ENCODE peak calls at places on chromosome 12, in eight cellular contexts. One of them, this sample, is unnamed.

GRCh38 chr12:101696477-101697196 is 803 bp upstream of the CHPT1 start:
- DNase-seq in Calu3: no peak
- DNase-seq in heart right ventricle: peak
- DNase-seq in psoas muscle: peak
- DNase-seq in colonic mucosa: peak
- DNase-seq in brain microvascular endothelial cell: no peak
- DNase-seq in neural progenitor cell: no peak
- DNase-seq in endothelial cell: no peak
- DNase-seq in this sample: no peak

GRCh38 chr12:115840159-115840558 is 437.3 kb downstream of the MED13L start:
- DNase-seq in Calu3: no peak
- DNase-seq in heart right ventricle: no peak
- DNase-seq in psoas muscle: no peak
- DNase-seq in colonic mucosa: no peak
- DNase-seq in brain microvascular endothelial cell: no peak
- DNase-seq in neural progenitor cell: no peak
- DNase-seq in endothelial cell: no peak
- DNase-seq in this sample: no peak

GRCh38 chr12:79688376-79689040 is 2.3 kb downstream of the PAWR start:
- DNase-seq in Calu3: no peak
- DNase-seq in heart right ventricle: no peak
- DNase-seq in psoas muscle: no peak
- DNase-seq in colonic mucosa: no peak
- DNase-seq in brain microvascular endothelial cell: no peak
- DNase-seq in neural progenitor cell: no peak
- DNase-seq in endothelial cell: no peak
- DNase-seq in this sample: no peak

GRCh38 chr12:87847147-87847546 is 182.1 kb downstream of the C12orf50 start:
- DNase-seq in Calu3: no peak
- DNase-seq in heart right ventricle: no peak
- DNase-seq in psoas muscle: no peak
- DNase-seq in colonic mucosa: no peak
- DNase-seq in brain microvascular endothelial cell: no peak
- DNase-seq in neural progenitor cell: peak
- DNase-seq in endothelial cell: no peak
- DNase-seq in this sample: no peak

GRCh38 chr12:53197011-53197640 is 9.9 kb downstream of the ITGB7 start:
- DNase-seq in Calu3: no peak
- DNase-seq in heart right ventricle: no peak
- DNase-seq in psoas muscle: no peak
- DNase-seq in colonic mucosa: no peak
- DNase-seq in brain microvascular endothelial cell: no peak
- DNase-seq in neural progenitor cell: no peak
- DNase-seq in endothelial cell: no peak
- DNase-seq in this sample: no peak

GRCh38 chr12:42482820-42483533 is 106.6 kb downstream of the PRICKLE1 start:
- DNase-seq in Calu3: peak
- DNase-seq in heart right ventricle: peak
- DNase-seq in psoas muscle: peak
- DNase-seq in colonic mucosa: peak
- DNase-seq in brain microvascular endothelial cell: peak
- DNase-seq in neural progenitor cell: peak
- DNase-seq in endothelial cell: peak
- DNase-seq in this sample: peak

GRCh38 chr12:14272954-14273910 is 92.2 kb upstream of the ATF7IP start:
- DNase-seq in Calu3: no peak
- DNase-seq in heart right ventricle: no peak
- DNase-seq in psoas muscle: no peak
- DNase-seq in colonic mucosa: no peak
- DNase-seq in brain microvascular endothelial cell: no peak
- DNase-seq in neural progenitor cell: no peak
- DNase-seq in endothelial cell: no peak
- DNase-seq in this sample: no peak

GRCh38 chr12:25496098-25496587 is 56.9 kb downstream of the LMNTD1 start:
- DNase-seq in Calu3: no peak
- DNase-seq in heart right ventricle: no peak
- DNase-seq in psoas muscle: no peak
- DNase-seq in colonic mucosa: no peak
- DNase-seq in brain microvascular endothelial cell: no peak
- DNase-seq in neural progenitor cell: no peak
- DNase-seq in endothelial cell: no peak
- DNase-seq in this sample: no peak

GRCh38 chr12:89566615-89567014 is 40.8 kb upstream of the POC1B start:
- DNase-seq in Calu3: no peak
- DNase-seq in heart right ventricle: no peak
- DNase-seq in psoas muscle: no peak
- DNase-seq in colonic mucosa: no peak
- DNase-seq in brain microvascular endothelial cell: peak
- DNase-seq in neural progenitor cell: no peak
- DNase-seq in endothelial cell: no peak
- DNase-seq in this sample: no peak

GRCh38 chr12:108332791-108333382 is 6.2 kb downstream of the CMKLR1 start:
- DNase-seq in Calu3: no peak
- DNase-seq in heart right ventricle: peak
- DNase-seq in psoas muscle: peak
- DNase-seq in colonic mucosa: peak
- DNase-seq in brain microvascular endothelial cell: peak
- DNase-seq in neural progenitor cell: no peak
- DNase-seq in endothelial cell: no peak
- DNase-seq in this sample: no peak

GRCh38 chr12:12719496-12719895 is 2.3 kb downstream of the CDKN1B start:
- DNase-seq in Calu3: no peak
- DNase-seq in heart right ventricle: no peak
- DNase-seq in psoas muscle: no peak
- DNase-seq in colonic mucosa: no peak
- DNase-seq in brain microvascular endothelial cell: no peak
- DNase-seq in neural progenitor cell: no peak
- DNase-seq in endothelial cell: no peak
- DNase-seq in this sample: no peak
- TF ChIP-seq CTCF in Calu3: no peak
- TF ChIP-seq CTCF in heart right ventricle: no peak
- TF ChIP-seq CTCF in psoas muscle: no peak
- TF ChIP-seq CTCF in colonic mucosa: no peak
- TF ChIP-seq CTCF in brain microvascular endothelial cell: no peak
- TF ChIP-seq CTCF in neural progenitor cell: no peak
- TF ChIP-seq CTCF in endothelial cell: no peak
- TF ChIP-seq CTCF in this sample: no peak

GRCh38 chr12:28963554-28963953 is 185.5 kb upstream of the FAR2 start:
- DNase-seq in Calu3: no peak
- DNase-seq in heart right ventricle: no peak
- DNase-seq in psoas muscle: no peak
- DNase-seq in colonic mucosa: no peak
- DNase-seq in brain microvascular endothelial cell: no peak
- DNase-seq in neural progenitor cell: peak
- DNase-seq in endothelial cell: no peak
- DNase-seq in this sample: no peak
- TF ChIP-seq CTCF in Calu3: no peak
- TF ChIP-seq CTCF in heart right ventricle: no peak
- TF ChIP-seq CTCF in psoas muscle: no peak
- TF ChIP-seq CTCF in colonic mucosa: no peak
- TF ChIP-seq CTCF in brain microvascular endothelial cell: peak
- TF ChIP-seq CTCF in neural progenitor cell: peak
- TF ChIP-seq CTCF in endothelial cell: peak
- TF ChIP-seq CTCF in this sample: peak

GRCh38 chr12:92719674-92720073 is 16.9 kb downstream of the PLEKHG7 start:
- DNase-seq in Calu3: no peak
- DNase-seq in heart right ventricle: no peak
- DNase-seq in psoas muscle: no peak
- DNase-seq in colonic mucosa: no peak
- DNase-seq in brain microvascular endothelial cell: peak
- DNase-seq in neural progenitor cell: no peak
- DNase-seq in endothelial cell: no peak
- DNase-seq in this sample: no peak

GRCh38 chr12:92721130-92721529 is 18.3 kb downstream of the PLEKHG7 start:
- DNase-seq in Calu3: no peak
- DNase-seq in heart right ventricle: no peak
- DNase-seq in psoas muscle: no peak
- DNase-seq in colonic mucosa: no peak
- DNase-seq in brain microvascular endothelial cell: peak
- DNase-seq in neural progenitor cell: no peak
- DNase-seq in endothelial cell: no peak
- DNase-seq in this sample: no peak

GRCh38 chr12:92718483-92718985 is 15.7 kb downstream of the PLEKHG7 start:
- DNase-seq in Calu3: no peak
- DNase-seq in heart right ventricle: no peak
- DNase-seq in psoas muscle: no peak
- DNase-seq in colonic mucosa: no peak
- DNase-seq in brain microvascular endothelial cell: no peak
- DNase-seq in neural progenitor cell: no peak
- DNase-seq in endothelial cell: no peak
- DNase-seq in this sample: no peak

GRCh38 chr12:92715625-92716024 is 12.8 kb downstream of the PLEKHG7 start:
- DNase-seq in Calu3: no peak
- DNase-seq in heart right ventricle: no peak
- DNase-seq in psoas muscle: no peak
- DNase-seq in colonic mucosa: no peak
- DNase-seq in brain microvascular endothelial cell: no peak
- DNase-seq in neural progenitor cell: no peak
- DNase-seq in endothelial cell: no peak
- DNase-seq in this sample: no peak

DNA sequence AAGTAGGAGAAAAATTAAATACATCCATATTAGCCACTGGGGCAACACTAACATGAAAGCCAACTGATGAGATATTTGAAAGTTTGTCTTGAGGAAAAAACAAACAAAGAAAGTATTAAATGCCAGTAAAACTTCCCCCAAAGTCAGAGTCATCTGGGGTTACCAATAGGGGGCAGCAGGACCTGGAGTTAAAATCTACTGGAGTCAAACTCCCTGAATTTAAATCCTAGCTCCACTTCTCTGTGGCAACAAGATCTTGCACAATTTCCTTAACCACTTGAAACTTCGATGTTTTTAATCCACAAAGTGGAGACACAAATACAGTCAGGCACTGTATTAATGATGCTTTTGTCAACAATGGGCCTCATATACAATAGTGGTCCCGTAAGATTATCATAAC is 14.4 kb downstream of the PLEKHG7 start:
- DNase-seq in Calu3: peak
- DNase-seq in heart right ventricle: no peak
- DNase-seq in psoas muscle: no peak
- DNase-seq in colonic mucosa: no peak
- DNase-seq in brain microvascular endothelial cell: peak
- DNase-seq in neural progenitor cell: peak
- DNase-seq in endothelial cell: peak
- DNase-seq in this sample: no peak
- TF ChIP-seq CTCF in Calu3: no peak
- TF ChIP-seq CTCF in heart right ventricle: peak
- TF ChIP-seq CTCF in psoas muscle: peak
- TF ChIP-seq CTCF in colonic mucosa: peak
- TF ChIP-seq CTCF in brain microvascular endothelial cell: peak
- TF ChIP-seq CTCF in neural progenitor cell: peak
- TF ChIP-seq CTCF in endothelial cell: peak
- TF ChIP-seq CTCF in this sample: peak

GRCh38 chr12:120940799-120941198 is 36.6 kb upstream of the SPPL3 start:
- DNase-seq in Calu3: no peak
- DNase-seq in heart right ventricle: no peak
- DNase-seq in psoas muscle: peak
- DNase-seq in colonic mucosa: no peak
- DNase-seq in brain microvascular endothelial cell: no peak
- DNase-seq in neural progenitor cell: no peak
- DNase-seq in endothelial cell: no peak
- DNase-seq in this sample: no peak
- TF ChIP-seq CTCF in Calu3: no peak
- TF ChIP-seq CTCF in heart right ventricle: no peak
- TF ChIP-seq CTCF in psoas muscle: no peak
- TF ChIP-seq CTCF in colonic mucosa: no peak
- TF ChIP-seq CTCF in brain microvascular endothelial cell: no peak
- TF ChIP-seq CTCF in neural progenitor cell: no peak
- TF ChIP-seq CTCF in endothelial cell: no peak
- TF ChIP-seq CTCF in this sample: no peak

This sample was measured in D721Med.